ENCODE peak calls at places on chromosome 14, in four cellular contexts. N is heart right ventricle, M is IMR-90, P is ascending aorta. L is an unnamed sample.

GRCh38 chr14:28101992-28102391 is 664.6 kb upstream of the FOXG1 start:
- DNase-seq in P (no peak), N (no peak), M (no peak), L (no peak)

GRCh38 chr14:93114068-93114710 is 1.5 kb downstream of the ITPK1 start:
- DNase-seq in M (no peak), N (no peak), P (no peak), L (no peak)

GRCh38 chr14:77344597-77344996 is 23.8 kb downstream of the GSTZ1 start:
- DNase-seq in N (no peak), M (peak; percentile 59), P (no peak), L (no peak)

GRCh38 chr14:89012272-89013097 is 188.0 kb downstream of the TTC8 start:
- DNase-seq in M (no peak), N (no peak), P (no peak), L (no peak)

GRCh38 chr14:64053694-64054669 is 201.2 kb downstream of the SYNE2 start:
- DNase-seq in M (peak; percentile 34), P (no peak), N (no peak), L (peak; percentile 8)

GRCh38 chr14:42224053-42224888 is 617.6 kb downstream of the LRFN5 start:
- DNase-seq in M (peak; percentile 68), P (no peak), N (peak; percentile 40), L (peak; percentile 9)

GRCh38 chr14:72513994-72514659 is 379.8 kb downstream of the DPF3 start:
- DNase-seq in P (no peak), N (no peak), M (peak; percentile 73), L (no peak)

GRCh38 chr14:103312006-103312635 is 21.9 kb upstream of the EIF5 start:
- DNase-seq in M (no peak), P (no peak), N (no peak), L (no peak)

GRCh38 chr14:95765016-95765415 is 51.1 kb upstream of the TCL1A start:
- DNase-seq in P (no peak), M (no peak), N (no peak), L (no peak)

GRCh38 chr14:51929920-51930682 is 59.2 kb upstream of the RTRAF start:
- DNase-seq in N (no peak), M (peak; percentile 14), P (no peak), L (no peak)

GRCh38 chr14:95445161-95445560 is 71.3 kb downstream of the SYNE3 start:
- DNase-seq in N (no peak), P (no peak), M (no peak), L (no peak)

GRCh38 chr14:64763089-64763782 is 59.0 kb downstream of the PLEKHG3 start:
- DNase-seq in M (no peak), N (no peak), P (no peak), L (no peak)

GRCh38 chr14:37813746-37814145 is 218.3 kb downstream of the TTC6 start:
- DNase-seq in M (peak; percentile 1), N (no peak), P (no peak), L (no peak)

GRCh38 chr14:39050389-39050788 is 52.6 kb downstream of the SEC23A start:
- DNase-seq in M (peak; percentile 85), N (no peak), P (no peak), L (no peak)

GRCh38 chr14:52355526-52355925 is 41.4 kb downstream of the PTGER2 start:
- DNase-seq in P (no peak), M (peak; percentile 20), N (no peak), L (no peak)

GRCh38 chr14:67358914-67359313 is 690 bp downstream of the ATP6V1D start:
- DNase-seq in M (no peak), N (no peak), P (no peak), L (no peak)

GRCh38 chr14:102951034-102951433 is 28.6 kb downstream of the AMN start:
- DNase-seq in M (no peak), N (no peak), P (no peak), L (no peak)

GRCh38 chr14:44982594-44982993 is 20.6 kb downstream of the TOGARAM1 start:
- DNase-seq in N (no peak), P (no peak), M (no peak), L (no peak)

GRCh38 chr14:89351958-89352404 is 65.1 kb downstream of the FOXN3 start:
- DNase-seq in M (no peak), P (no peak), N (no peak), L (no peak)

GRCh38 chr14:61925732-61926445 is 163.7 kb downstream of the SNAPC1 start:
- DNase-seq in N (no peak), M (peak; percentile 43), P (no peak), L (no peak)

GRCh38 chr14:61923348-61923747 is 161.1 kb downstream of the SNAPC1 start:
- DNase-seq in P (no peak), N (no peak), M (peak; percentile 63), L (no peak)

GRCh38 chr14:61927521-61927920 is 165.3 kb downstream of the SNAPC1 start:
- DNase-seq in M (peak; percentile 81), N (no peak), P (no peak), L (no peak)

GRCh38 chr14:61927015-61927414 is 164.8 kb downstream of the SNAPC1 start:
- DNase-seq in N (no peak), P (no peak), M (peak; percentile 69), L (no peak)

GRCh38 chr14:61925043-61925442 is 162.8 kb downstream of the SNAPC1 start:
- DNase-seq in P (no peak), N (no peak), M (peak; percentile 29), L (no peak)
- H3K4me1 ChIP-seq in P (peaks cover 2% of the 10 kb centered on the region), N (no peaks in the 10 kb centered on the region), M (peaks cover 25% of the 10 kb centered on the region), L (no peaks in the 10 kb centered on the region)

DNA sequence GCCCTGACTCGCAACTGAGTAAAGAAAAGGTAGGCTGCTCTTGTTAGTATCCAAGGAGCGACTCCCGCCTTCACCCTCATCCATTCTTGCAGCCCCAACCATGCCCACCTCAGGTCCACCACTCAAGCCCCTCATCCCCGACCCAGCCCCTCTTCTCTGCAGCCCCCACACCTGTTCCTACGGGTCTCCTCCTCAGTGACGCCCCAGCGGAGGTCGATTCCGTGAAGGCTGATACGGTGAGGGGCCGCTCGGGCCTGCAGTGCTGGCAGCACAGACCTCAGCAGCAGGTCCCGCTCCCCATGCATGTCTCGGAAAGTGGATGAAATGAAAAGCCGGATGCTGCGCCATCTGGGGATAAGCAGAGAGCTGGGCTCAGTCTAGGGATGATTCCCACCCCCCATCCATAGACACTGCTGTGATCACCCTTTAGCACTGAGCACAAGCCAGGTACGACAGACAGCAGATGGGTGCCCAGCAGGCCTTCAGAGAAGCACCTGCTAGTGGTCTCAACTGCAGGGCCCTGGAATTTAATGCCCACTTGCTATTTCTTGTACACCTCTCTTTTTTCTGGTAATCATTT is 26.9 kb downstream of the TEP1 start:
- DNase-seq in P (no peak), M (no peak), N (no peak), L (no peak)
- H3K4me3 ChIP-seq in P (no peak overlapping the region), M (no peak overlapping the region), N (no peak overlapping the region), L (no peak overlapping the region)

DNA sequence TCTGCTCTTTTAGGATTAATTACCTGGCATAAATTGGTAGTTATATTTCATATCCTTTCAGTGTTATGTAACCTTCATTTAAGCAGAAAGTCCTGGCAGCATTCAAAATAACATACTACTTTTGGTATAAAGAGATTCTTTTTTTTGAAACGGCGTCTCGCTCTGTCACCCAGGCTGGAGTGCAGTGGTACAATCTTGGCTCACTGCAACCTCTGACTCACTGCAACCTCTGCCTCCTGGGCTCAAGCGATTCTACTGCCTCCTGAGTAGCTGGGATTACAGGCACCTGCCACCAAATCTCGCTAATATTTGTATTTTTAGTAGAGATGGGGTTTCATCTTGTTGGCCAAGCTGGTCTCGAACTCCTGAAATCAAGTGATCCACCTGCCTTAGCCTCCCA is 9.2 kb downstream of the KTN1 start:
- DNase-seq in N (no peak), P (no peak), M (no peak), L (no peak)
- H3K4me1 ChIP-seq in N (peaks cover 65% of the 10 kb centered on the region), P (peaks cover 27% of the 10 kb centered on the region), M (peaks cover 17% of the 10 kb centered on the region), L (peaks cover 61% of the 10 kb centered on the region)

DNA sequence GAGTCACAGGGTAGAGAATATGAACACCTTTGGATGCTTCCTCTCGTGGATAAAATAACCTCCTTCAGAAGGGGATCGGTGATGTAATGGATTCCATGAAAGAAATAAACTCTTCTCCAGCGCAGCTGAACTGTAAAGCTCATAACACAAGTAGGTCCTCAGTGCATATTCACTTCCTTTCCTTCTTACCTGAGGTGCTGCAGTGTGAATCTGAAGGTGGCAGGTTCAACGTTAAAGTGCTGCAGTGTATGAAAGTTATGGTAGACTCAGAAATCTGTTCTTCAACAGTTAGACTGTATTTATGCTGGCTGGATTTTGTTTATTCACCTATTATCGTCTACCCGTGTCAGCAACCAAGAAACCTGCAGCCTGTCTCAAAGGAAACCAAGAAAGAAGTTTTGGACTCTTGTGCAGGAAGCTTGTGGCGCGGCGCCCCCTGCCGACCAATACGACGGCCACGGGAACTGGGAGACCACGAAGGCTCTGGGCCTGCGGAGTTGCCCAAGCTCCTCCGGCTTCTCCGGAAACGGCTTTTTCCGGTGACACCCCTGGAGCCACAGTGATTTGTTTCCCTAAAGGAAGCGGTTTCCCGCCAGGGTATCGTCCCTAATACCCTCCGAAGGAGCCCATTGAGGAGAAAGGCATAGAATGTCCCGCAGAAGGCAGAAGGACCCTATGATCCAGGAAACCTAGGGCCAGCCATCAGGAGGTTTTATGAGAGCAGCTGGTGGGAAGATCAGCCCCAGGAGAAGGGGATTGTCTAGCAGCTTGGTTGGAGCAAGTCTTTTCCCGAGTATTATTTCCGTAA is 17.6 kb upstream of the RNASE3 start:
- DNase-seq in N (peak; percentile 86), M (peak; percentile 56), P (no peak), L (peak; percentile 28)
- H3K4me3 ChIP-seq in N (peak overlapping the region; percentile 37), M (no peak overlapping the region), P (no peak overlapping the region), L (peak overlapping the region; percentile 55)

GRCh38 chr14:94393474-94393873 is 5.1 kb upstream of the SERPINA1 start:
- DNase-seq in M (no peak), P (no peak), N (no peak), L (no peak)
- H3K4me1 ChIP-seq in M (no peaks in the 10 kb centered on the region), P (no peaks in the 10 kb centered on the region), N (peaks cover 60% of the 10 kb centered on the region), L (no peaks in the 10 kb centered on the region)

DNA sequence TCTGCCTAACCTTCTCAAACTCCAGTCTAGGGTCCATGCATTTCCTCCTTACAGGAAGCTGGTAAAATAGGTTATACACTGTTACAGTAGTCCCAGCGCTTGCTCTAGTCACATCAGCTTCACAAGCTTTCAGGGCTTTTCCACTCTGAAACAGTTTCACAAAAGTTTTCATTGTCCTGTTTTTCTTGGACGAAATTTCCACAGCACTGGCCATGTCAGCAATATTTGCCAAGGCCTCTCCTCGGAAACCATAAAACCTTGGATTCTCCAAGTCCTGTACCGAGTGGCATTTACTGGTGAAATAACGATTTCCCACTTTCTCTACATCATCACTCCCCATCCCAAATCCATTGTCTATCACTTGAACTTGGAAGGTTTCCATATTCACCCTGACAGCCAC is 2.1 kb downstream of the MLH3 start:
- DNase-seq in M (no peak), P (no peak), N (no peak), L (no peak)
- H3K4me3 ChIP-seq in M (no peak overlapping the region), P (peak overlapping the region; percentile 32), N (no peak overlapping the region), L (peak overlapping the region; percentile 16)

DNA sequence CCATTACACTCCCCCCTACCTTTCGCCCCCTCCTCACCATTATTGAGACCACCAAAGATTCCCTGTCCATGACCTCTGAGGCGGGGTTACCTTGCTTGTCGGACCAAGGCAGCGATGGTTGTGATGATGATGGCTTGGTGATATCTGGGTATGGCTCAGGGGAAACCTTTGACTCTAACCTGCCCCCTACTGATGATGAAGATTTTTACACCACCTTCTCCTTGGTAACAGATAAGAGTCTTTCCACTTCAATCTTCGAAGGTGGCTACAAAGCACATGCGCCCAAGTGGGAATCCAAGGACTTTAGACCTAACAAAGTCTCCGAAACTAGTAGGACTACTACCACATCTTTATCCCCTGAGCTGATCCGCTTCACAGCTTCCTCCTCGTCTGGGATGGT is 350.2 kb downstream of the DIO2 start:
- DNase-seq in N (no peak), M (no peak), P (no peak), L (no peak)
- H3K4me1 ChIP-seq in N (peaks cover 1% of the 10 kb centered on the region), M (no peaks in the 10 kb centered on the region), P (no peaks in the 10 kb centered on the region), L (peaks cover 2% of the 10 kb centered on the region)

GRCh38 chr14:105880616-105881015 is 354.2 kb downstream of the TMEM121 start:
- DNase-seq in P (no peak), N (no peak), M (no peak), L (no peak)
- H3K4me3 ChIP-seq in P (no peak overlapping the region), N (no peak overlapping the region), M (no peak overlapping the region), L (no peak overlapping the region)

L was measured in thoracic aorta.